ENCODE peak calls at places on chromosomes 12 and 14, in four cellular contexts. G, H, L and Y are unnamed samples.

GRCh38 chr12:93972411-93973208 is 175.8 kb upstream of the PLXNC1 start:
- DNase-seq in G (no peak), H (no peak), L (no peak), Y (no peak)

GRCh38 chr14:59189281-59189821 is 884 bp downstream of the DAAM1 start:
- DNase-seq in G (no peak), H (peak), L (no peak), Y (peak)

GRCh38 chr14:99774526-99775307 is 18.5 kb upstream of the EML1 start:
- DNase-seq in G (no peak), H (no peak), L (no peak), Y (no peak)

GRCh38 chr12:69388371-69388770 is 28.8 kb downstream of the YEATS4 start:
- DNase-seq in G (no peak), H (no peak), L (no peak), Y (no peak)

GRCh38 chr14:89351364-89351957 is 65.6 kb downstream of the FOXN3 start:
- DNase-seq in G (no peak), H (no peak), L (no peak), Y (no peak)

GRCh38 chr14:103398427-103399195 is 13.4 kb downstream of the MARK3 start:
- DNase-seq in G (no peak), H (no peak), L (no peak), Y (no peak)

GRCh38 chr14:91291786-91292405 is 47.4 kb upstream of the GPR68 start:
- DNase-seq in G (no peak), H (no peak), L (no peak), Y (no peak)

GRCh38 chr12:4214912-4215861 is 58.4 kb upstream of the CCND2 start:
- DNase-seq in G (no peak), H (no peak), L (no peak), Y (no peak)

GRCh38 chr12:108833355-108833733 is 24.0 kb downstream of the SSH1 start:
- DNase-seq in G (no peak), H (no peak), L (no peak), Y (no peak)

GRCh38 chr14:70742316-70742715 is 67.0 kb downstream of the MAP3K9 start:
- DNase-seq in G (no peak), H (no peak), L (no peak), Y (no peak)

GRCh38 chr12:29510591-29511174 is 13.2 kb upstream of the OVCH1 start:
- DNase-seq in G (no peak), H (no peak), L (no peak), Y (no peak)

GRCh38 chr12:108403952-108404351 is 64.8 kb upstream of the CMKLR1 start:
- DNase-seq in G (no peak), H (no peak), L (no peak), Y (no peak)

GRCh38 chr14:51201890-51202289 is 38.2 kb upstream of the TMX1 start:
- DNase-seq in G (no peak), H (no peak), L (no peak), Y (no peak)

GRCh38 chr12:130872179-130873096 is 572 bp downstream of the RAN start:
- DNase-seq in G (no peak), H (peak), L (no peak), Y (peak)

GRCh38 chr12:39824505-39825198 is 205.0 kb upstream of the ABCD2 start:
- DNase-seq in G (no peak), H (no peak), L (no peak), Y (no peak)

GRCh38 chr12:68264175-68264863 is 10.9 kb upstream of the IL22 start:
- DNase-seq in G (no peak), H (no peak), L (no peak), Y (no peak)

GRCh38 chr12:93336344-93336743 is 41.4 kb upstream of the NUDT4 start:
- DNase-seq in G (no peak), H (no peak), L (no peak), Y (no peak)

GRCh38 chr12:120820885-120821510 is 83.2 kb downstream of the SPPL3 start:
- DNase-seq in G (no peak), H (no peak), L (no peak), Y (no peak)

GRCh38 chr12:52404951-52405350 is 1.2 kb downstream of the KRT82 start:
- DNase-seq in G (no peak), H (no peak), L (no peak), Y (no peak)

GRCh38 chr12:51785906-51786305 is 62.6 kb downstream of the FIGNL2 start:
- DNase-seq in G (no peak), H (no peak), L (no peak), Y (no peak)

GRCh38 chr12:124523071-124523470 is 44.3 kb downstream of the NCOR2 start:
- DNase-seq in G (no peak), H (no peak), L (no peak), Y (no peak)

GRCh38 chr14:74843653-74844052 is 32.3 kb downstream of the PROX2 start:
- DNase-seq in G (no peak), H (no peak), L (no peak), Y (no peak)

GRCh38 chr12:127964717-127965116 is 302.3 kb upstream of the TMEM132C start:
- DNase-seq in G (peak), H (no peak), L (no peak), Y (no peak)

GRCh38 chr14:40727107-40727506 is 879.6 kb upstream of the LRFN5 start:
- DNase-seq in G (no peak), H (no peak), L (no peak), Y (no peak)

GRCh38 chr14:102046337-102047278 is 40.2 kb downstream of the HSP90AA1 start:
- DNase-seq in G (no peak), H (no peak), L (no peak), Y (peak)